ENCODE peak calls at places on chromosomes 11 and 22, in nine cellular contexts. O is Calu3; B is activated T-helper 1 cell treated with anti-CD3 and anti-CD28 coated beads, Interleukin-12 subunit alpha, Interleukin-12 subunit beta, Interleukin-2, Interleukin-4 antibody, amounts not matched to agents 30 ng/mL and 10 ng/mL and 1 ng/mL, durations not matched to agents 14 hours and 24 hours and 36 hours; S is colonic mucosa; Z is HuH-7; P is activated CD4-positive, alpha-beta T cell treated with anti-CD3 and anti-CD28 coated beads, Interleukin-2, amount 50 U/mL, for 48 hours; Q is kidney epithelial cell; L is activated T-cell treated with anti-CD3 and anti-CD28 coated beads, Interleukin-2, amount 50 U/mL, for 72 hours; I is A549. U is an unnamed sample.

GRCh38 chr11:3849297-3849874 is 6.1 kb upstream of the STIM1 start:
- DNase-seq in Z (peak), Q (no peak), P (no peak), L (peak), I (peak), O (peak), B (peak), S (peak), U (no peak)

GRCh38 chr22:37354271-37355069 is 72.2 kb downstream of the CYTH4 start:
- DNase-seq in Q (no peak), I (no peak), L (no peak), B (no peak), P (no peak), O (no peak), S (no peak), Z (no peak), U (no peak)

GRCh38 chr11:107592256-107592655 is 1.3 kb downstream of the ELMOD1 start:
- DNase-seq in O (no peak), I (no peak), Q (no peak), B (no peak), P (no peak), L (no peak), S (no peak), Z (no peak), U (no peak)

GRCh38 chr11:64892838-64893193 is 14.4 kb upstream of the EHD1 start:
- DNase-seq in L (no peak), S (no peak), I (no peak), O (no peak), Q (no peak), B (no peak), P (no peak), Z (no peak), U (no peak)

GRCh38 chr11:92129811-92130210 is 94.8 kb upstream of the FAT3 start:
- DNase-seq in L (no peak), B (no peak), S (no peak), I (no peak), Z (no peak), P (no peak), O (no peak), Q (no peak), U (no peak)

GRCh38 chr22:43090130-43090789 is 1.1 kb upstream of the TTLL1 start:
- DNase-seq in Q (no peak), O (peak), I (peak), S (peak), B (peak), Z (peak), L (peak), P (peak), U (peak)

GRCh38 chr11:117099681-117100080 is 1.5 kb upstream of the SIK3 start:
- DNase-seq in S (no peak), P (no peak), O (no peak), I (no peak), Q (no peak), B (no peak), Z (no peak), L (no peak), U (no peak)

GRCh38 chr22:48554893-48555552 is 1272.7 kb downstream of the BRD1 start:
- DNase-seq in Q (no peak), P (no peak), Z (peak), S (no peak), O (no peak), B (no peak), L (no peak), I (no peak), U (no peak)

GRCh38 chr11:123454060-123454651 is 24.1 kb downstream of the GRAMD1B start:
- DNase-seq in O (no peak), P (peak), Z (no peak), S (no peak), I (peak), L (peak), Q (no peak), B (peak), U (peak)

GRCh38 chr11:117457031-117457785 is 129.6 kb downstream of the CEP164 start:
- DNase-seq in Q (no peak), I (no peak), Z (no peak), O (no peak), P (no peak), L (no peak), B (no peak), S (no peak), U (no peak)

U was measured in amniotic epithelial cell.